ENCODE peak calls at places on chromosomes 7 and 10, in six cellular contexts. S, H, R, B, Q and N are unnamed samples.

GRCh38 chr7:106313456-106313891 is 28.7 kb upstream of the NAMPT start:
- DNase-seq in H (no peak), B (no peak), S (no peak), R (no peak), Q (no peak), N (no peak)

GRCh38 chr10:95478935-95479334 is 82.2 kb downstream of the SORBS1 start:
- DNase-seq in Q (no peak), R (no peak), H (no peak), S (no peak), B (no peak), N (no peak)

GRCh38 chr10:4050061-4050460 is 265.1 kb upstream of the KLF6 start:
- DNase-seq in Q (no peak), B (no peak), R (no peak), S (no peak), H (no peak), N (no peak)

GRCh38 chr7:87648316-87648715 is 20.1 kb downstream of the RUNDC3B start:
- DNase-seq in S (no peak), H (no peak), Q (no peak), B (no peak), R (no peak), N (no peak)

GRCh38 chr7:71229201-71229600 is 97.3 kb downstream of the GALNT17 start:
- DNase-seq in R (no peak), H (no peak), Q (no peak), S (no peak), B (no peak), N (no peak)

GRCh38 chr7:14197280-14197679 is 207.8 kb upstream of the ETV1 start:
- DNase-seq in S (no peak), R (no peak), B (no peak), Q (no peak), H (no peak), N (no peak)

GRCh38 chr10:78742730-78743615 is 325.8 kb upstream of the ZMIZ1 start:
- DNase-seq in Q (peak; percentile 72), H (no peak), R (no peak), S (no peak), B (no peak), N (no peak)

GRCh38 chr10:1454428-1454827 is 282.9 kb downstream of the ADARB2 start:
- DNase-seq in R (no peak), B (peak; percentile 63), S (peak; percentile 63), Q (no peak), H (no peak), N (no peak)

GRCh38 chr10:103472005-103472404 is 7.0 kb downstream of the CALHM3 start:
- DNase-seq in B (no peak), R (no peak), S (peak; percentile 63), Q (no peak), H (no peak), N (no peak)

DNA sequence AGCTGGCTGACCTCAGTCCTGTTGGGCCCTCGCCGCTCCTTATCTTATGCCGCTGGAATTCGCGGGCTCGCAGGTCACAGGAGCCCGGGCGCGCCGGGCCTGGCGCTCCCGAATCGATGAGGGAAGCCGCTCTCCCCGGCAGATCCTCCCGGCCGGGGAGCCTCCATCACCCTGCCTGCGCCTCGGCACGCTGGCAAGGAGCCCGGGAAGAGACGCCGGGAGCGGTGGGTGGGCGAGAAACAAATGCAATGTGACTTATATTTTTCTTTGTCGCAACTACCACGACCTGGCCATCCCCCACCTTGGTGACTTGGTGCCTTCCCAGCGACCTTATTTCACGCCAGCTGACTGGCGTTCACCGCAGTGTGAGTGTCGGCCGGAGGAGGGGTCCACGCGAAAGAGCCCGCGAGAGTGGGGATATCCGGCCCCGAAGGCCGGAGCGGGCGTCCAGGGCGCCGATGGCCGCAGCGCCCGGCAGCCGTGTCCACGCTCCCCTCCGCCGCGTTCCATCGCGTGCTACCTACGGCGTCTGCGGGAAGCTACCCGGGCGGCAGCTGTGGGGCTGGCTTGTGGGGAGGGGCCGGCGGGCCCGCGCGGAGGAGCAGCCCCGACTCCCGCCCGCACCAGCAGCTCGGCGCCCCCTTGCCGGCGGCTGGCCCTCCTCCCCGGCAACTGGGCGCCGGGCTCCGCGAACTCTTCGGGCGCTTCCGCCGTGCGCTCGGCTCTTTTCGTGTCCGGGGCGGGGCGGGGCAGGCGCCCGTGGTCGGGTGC is 494 bp upstream of the BMPR1A start:
- DNase-seq in S (peak; percentile 70), R (peak; percentile 97), Q (peak; percentile 83), H (peak; percentile 88), B (no peak), N (peak; percentile 78)
- TF ChIP-seq POLR2AphosphoS5 in S (peak; percentile 49), R (peak; percentile 88), Q (peak; percentile 31), H (peak; percentile 43), B (no peak), N (no peak)

GRCh38 chr7:102933763-102934162 is 21.0 kb downstream of the LRRC17 start:
- DNase-seq in S (no peak), H (no peak), R (peak; percentile 60), B (no peak), Q (no peak), N (no peak)
- TF ChIP-seq POLR2A in S (no peak), H (no peak), R (no peak), B (no peak), Q (no peak), N (no peak)

GRCh38 chr7:150666412-150666811 is 19.1 kb upstream of the GIMAP2 start:
- DNase-seq in H (no peak), B (no peak), Q (no peak), S (no peak), R (no peak), N (no peak)

GRCh38 chr7:150665075-150665794 is 20.3 kb upstream of the GIMAP2 start:
- DNase-seq in S (no peak), Q (no peak), H (no peak), R (no peak), B (no peak), N (no peak)

GRCh38 chr7:150668977-150669376 is 16.5 kb upstream of the GIMAP2 start:
- DNase-seq in R (no peak), Q (no peak), B (no peak), S (no peak), H (no peak), N (no peak)

GRCh38 chr7:150665882-150666281 is 19.6 kb upstream of the GIMAP2 start:
- DNase-seq in R (no peak), Q (no peak), H (no peak), S (no peak), B (no peak), N (no peak)

GRCh38 chr7:150668472-150668911 is 17.0 kb upstream of the GIMAP2 start:
- DNase-seq in Q (no peak), H (no peak), B (peak; percentile 99), R (no peak), S (no peak), N (no peak)
- TF ChIP-seq TAF1 in Q (no peak), H (no peak), B (no peak), R (no peak), S (no peak), N (no peak)

GRCh38 chr7:66326501-66327180 is 121.5 kb downstream of the TPST1 start:
- DNase-seq in H (no peak), Q (no peak), R (no peak), B (no peak), S (no peak), N (no peak)
- TF ChIP-seq POLR2AphosphoS5 in H (no peak), Q (no peak), R (no peak), B (no peak), S (no peak), N (no peak)

GRCh38 chr10:97334370-97335175 is at the start of gene FRAT2:
- DNase-seq in R (peak; percentile 95), S (peak; percentile 94), Q (peak; percentile 74), B (peak; percentile 47), H (peak; percentile 90), N (peak; percentile 94)

GRCh38 chr10:97335188-97335619 is 675 bp upstream of the FRAT2 start:
- DNase-seq in R (peak; percentile 70), Q (no peak), S (no peak), H (no peak), B (no peak), N (no peak)

GRCh38 chr10:97332586-97333350 is 1.8 kb downstream of the FRAT2 start:
- DNase-seq in S (no peak), B (no peak), Q (peak; percentile 77), R (no peak), H (peak; percentile 42), N (no peak)

GRCh38 chr10:97333351-97333600 is 1.3 kb downstream of the FRAT2 start:
- DNase-seq in B (no peak), Q (no peak), R (no peak), H (no peak), S (no peak), N (no peak)

DNA sequence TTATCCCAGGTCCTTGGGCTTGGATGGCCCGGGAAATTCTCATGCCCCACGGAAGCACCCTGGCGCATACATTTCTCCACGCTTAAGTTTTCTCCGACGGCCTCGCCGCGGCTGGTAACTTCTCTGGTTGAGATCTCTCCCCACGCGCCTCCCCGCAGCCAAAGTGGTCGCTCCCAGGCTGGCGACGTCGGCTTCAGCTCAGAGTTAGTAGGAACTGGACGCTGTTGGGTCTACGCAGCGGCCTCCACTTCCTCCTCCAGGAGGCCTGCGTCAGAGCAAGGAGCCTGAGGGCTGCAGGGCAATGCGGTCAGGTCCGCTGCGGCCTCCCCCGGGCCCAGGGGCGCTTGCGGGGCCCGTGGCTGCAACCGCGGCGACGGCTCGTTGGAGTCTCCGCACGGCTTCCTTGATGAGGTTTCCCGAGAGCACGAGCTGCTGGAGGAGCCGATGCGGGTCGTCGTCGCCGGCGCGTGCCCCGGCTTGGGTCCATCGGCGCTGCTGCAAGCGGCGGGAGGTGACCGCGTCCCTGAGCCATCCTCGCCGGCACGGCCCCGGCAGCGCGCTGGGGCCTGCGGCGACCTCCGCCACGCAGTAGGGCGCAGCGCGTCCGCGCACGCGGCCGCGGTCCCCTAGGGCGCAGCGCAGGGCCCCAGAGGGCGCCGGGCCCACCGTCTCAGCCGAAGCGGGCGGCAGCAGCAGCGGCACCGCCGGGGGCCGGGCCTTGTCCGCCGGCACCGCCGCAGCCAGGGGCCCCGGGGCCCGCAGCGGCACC is 744 bp downstream of the FRAT2 start:
- DNase-seq in Q (no peak), R (no peak), B (no peak), S (peak; percentile 51), H (peak; percentile 51), N (peak; percentile 46)
- TF ChIP-seq POLR2A in Q (no peak), R (no peak), B (no peak), S (no peak), H (no peak), N (no peak)

GRCh38 chr10:119330342-119330741 is 123.0 kb downstream of the GRK5 start:
- DNase-seq in B (no peak), Q (no peak), H (no peak), R (no peak), S (no peak), N (no peak)
- TF ChIP-seq TAF1 in B (no peak), Q (no peak), H (no peak), R (no peak), S (no peak), N (no peak)

DNA sequence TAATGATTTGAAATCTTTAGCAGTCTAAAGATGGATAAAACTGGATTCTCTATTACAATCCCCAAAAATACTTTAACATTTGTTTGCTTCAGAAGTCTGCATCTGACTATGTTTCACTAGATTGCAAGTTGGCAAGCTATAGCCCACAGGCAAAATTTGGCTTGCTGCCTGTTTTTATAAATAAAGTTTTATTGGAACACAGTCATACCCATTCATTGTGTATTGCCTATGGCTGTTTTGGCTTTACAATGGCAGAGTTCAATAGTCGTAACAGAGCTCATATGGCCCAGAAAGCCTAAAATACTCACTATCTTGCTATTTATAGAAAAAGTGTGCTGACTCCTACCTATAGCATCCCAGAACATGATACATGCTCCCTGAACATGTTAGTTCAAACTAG is 89.0 kb upstream of the GPR141 start:
- DNase-seq in H (no peak), R (no peak), B (no peak), S (no peak), Q (no peak), N (no peak)
- TF ChIP-seq POLR2AphosphoS5 in H (no peak), R (no peak), B (no peak), S (no peak), Q (no peak), N (no peak)

GRCh38 chr7:47474937-47475879 is 106.7 kb downstream of the TNS3 start:
- DNase-seq in S (peak; percentile 73), R (no peak), Q (peak; percentile 98), B (peak; percentile 32), H (peak; percentile 44), N (peak; percentile 70)
- TF ChIP-seq POLR2A in S (no peak), R (no peak), Q (peak; percentile 88), B (peak; percentile 63), H (no peak), N (no peak)